ENCODE peak calls at places on chromosomes 11 and 22, in nine cellular contexts. D is AG10803, Z is HFF-Myc, G is upper lobe of right lung, Q is esophagus muscularis mucosa, U is AG09309, S is brain microvascular endothelial cell, P is A673, C is astrocyte of the cerebellum. X is an unnamed sample.
A peak's percentile ranks its signal among the peaks of the same experiment; 100 is the strongest.

GRCh38 chr22:39174498-39175120 is 22.1 kb upstream of the CBX7 start:
- DNase-seq in D (peak; percentile 84), Z (peak; percentile 84), G (peak; percentile 84), Q (no peak), U (no peak), S (peak; percentile 91), P (peak; percentile 88), C (peak; percentile 73), X (peak; percentile 26)

GRCh38 chr22:43039800-43040199 is 24.9 kb upstream of the PACSIN2 start:
- DNase-seq in D (no peak), Z (no peak), G (no peak), Q (no peak), U (no peak), S (no peak), P (no peak), C (no peak), X (no peak)

GRCh38 chr22:25682071-25682470 is 59.9 kb upstream of the MYO18B start:
- DNase-seq in D (no peak), Z (peak; percentile 15), G (no peak), Q (no peak), U (no peak), S (no peak), P (no peak), C (no peak), X (no peak)

GRCh38 chr11:117410861-117411725 is 83.4 kb downstream of the CEP164 start:
- DNase-seq in D (no peak), Z (no peak), G (peak; percentile 50), Q (no peak), U (no peak), S (no peak), P (peak; percentile 45), C (no peak), X (no peak)

GRCh38 chr11:38448284-38448683 is 1850.2 kb upstream of the RAG2 start:
- DNase-seq in D (no peak), Z (no peak), G (no peak), Q (no peak), U (no peak), S (no peak), P (peak; percentile 69), C (no peak), X (no peak)

GRCh38 chr11:94760296-94760695 is 7.9 kb upstream of the AMOTL1 start:
- DNase-seq in D (no peak), Z (no peak), G (no peak), Q (no peak), U (no peak), S (no peak), P (no peak), C (no peak), X (no peak)

GRCh38 chr11:130945945-130946344 is 29.7 kb upstream of the SNX19 start:
- DNase-seq in D (peak; percentile 76), Z (peak; percentile 74), G (no peak), Q (no peak), U (peak; percentile 49), S (peak; percentile 77), P (peak; percentile 56), C (peak; percentile 32), X (peak; percentile 28)

GRCh38 chr22:47351836-47352579 is 589.6 kb downstream of the TBC1D22A start:
- DNase-seq in D (no peak), Z (no peak), G (no peak), Q (no peak), U (no peak), S (no peak), P (no peak), C (no peak), X (no peak)

GRCh38 chr22:19984201-19984753 is 32.3 kb downstream of the ARVCF start:
- DNase-seq in D (peak; percentile 57), Z (no peak), G (no peak), Q (no peak), U (peak; percentile 8), S (peak; percentile 60), P (peak; percentile 48), C (no peak), X (no peak)

GRCh38 chr11:74634537-74634936 is 42.2 kb downstream of the POLD3 start:
- DNase-seq in D (peak; percentile 31), Z (no peak), G (no peak), Q (no peak), U (no peak), S (peak; percentile 39), P (peak; percentile 57), C (peak; percentile 37), X (no peak)

GRCh38 chr11:1866776-1867175 is 13.9 kb downstream of the LSP1 start:
- DNase-seq in D (no peak), Z (no peak), G (no peak), Q (no peak), U (no peak), S (no peak), P (no peak), C (no peak), X (no peak)

GRCh38 chr11:61904539-61905048 is 12.8 kb downstream of the RAB3IL1 start:
- DNase-seq in D (no peak), Z (no peak), G (peak; percentile 76), Q (no peak), U (no peak), S (no peak), P (no peak), C (no peak), X (no peak)

GRCh38 chr22:21972293-21972779 is 10.3 kb downstream of the TOP3B start:
- DNase-seq in D (peak; percentile 23), Z (no peak), G (no peak), Q (no peak), U (no peak), S (peak; percentile 31), P (peak; percentile 50), C (no peak), X (no peak)

GRCh38 chr11:10758959-10759358 is 7.9 kb downstream of the CTR9 start:
- DNase-seq in D (no peak), Z (no peak), G (no peak), Q (no peak), U (no peak), S (no peak), P (peak; percentile 45), C (no peak), X (no peak)
- TF ChIP-seq CTCF in D (no peak), Z (no peak), G (no peak), Q (no peak), U (peak; percentile 6), S (no peak), P (peak; percentile 47), C (peak; percentile 26), X (no peak)

DNA sequence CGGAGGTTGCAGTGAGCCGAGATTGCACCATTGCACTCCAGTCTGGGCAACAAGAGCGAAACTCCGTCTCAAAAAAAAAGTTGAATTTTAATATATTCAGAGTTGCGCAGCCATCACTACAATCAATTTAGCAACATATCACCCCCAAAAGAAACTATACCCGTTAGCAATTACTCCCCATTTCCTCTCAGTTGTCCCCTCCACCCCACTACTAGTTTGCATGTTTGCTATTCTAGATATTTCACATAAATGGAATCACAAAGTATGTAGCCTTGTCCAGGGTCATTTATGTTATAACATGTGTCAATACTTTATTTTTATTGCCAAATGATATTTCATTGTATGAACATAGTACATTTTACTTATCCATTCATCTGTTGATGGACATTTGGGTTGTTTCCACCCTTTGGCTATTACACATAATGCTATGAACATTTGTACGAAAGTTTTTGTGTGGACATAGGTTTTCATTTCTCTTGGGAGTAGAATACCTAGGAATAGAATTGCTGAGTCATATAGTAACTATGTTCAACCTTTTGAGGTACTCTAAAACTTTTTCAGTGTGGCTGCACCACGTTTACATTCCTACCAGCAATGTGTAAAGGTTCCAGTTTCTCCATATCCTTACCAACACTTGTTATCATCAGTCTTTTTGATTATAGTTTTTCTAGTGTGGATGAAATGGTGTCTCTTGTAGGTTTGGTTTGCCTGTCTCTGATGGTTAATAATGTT is 2.2 kb downstream of the ZNF143 start:
- DNase-seq in D (no peak), Z (no peak), G (no peak), Q (no peak), U (no peak), S (no peak), P (no peak), C (no peak), X (no peak)
- H3K4me3 ChIP-seq in D (no peak overlapping the region), Z (no peak overlapping the region), G (peak overlapping the region; percentile 74), Q (peak overlapping the region; percentile 94), U (no peak overlapping the region), S (no peak overlapping the region), P (no peak overlapping the region), C (no peak overlapping the region), X (no peak overlapping the region)

GRCh38 chr11:59181746-59182456 is 10.0 kb downstream of the DTX4 start:
- DNase-seq in D (no peak), Z (no peak), G (no peak), Q (no peak), U (no peak), S (no peak), P (no peak), C (no peak), X (no peak)

GRCh38 chr11:59183768-59184167 is 11.8 kb downstream of the DTX4 start:
- DNase-seq in D (no peak), Z (no peak), G (no peak), Q (no peak), U (no peak), S (no peak), P (no peak), C (peak; percentile 11), X (no peak)

GRCh38 chr11:59180907-59181306 is 9.0 kb downstream of the DTX4 start:
- DNase-seq in D (no peak), Z (no peak), G (no peak), Q (no peak), U (no peak), S (no peak), P (no peak), C (no peak), X (no peak)

GRCh38 chr11:59184876-59185275 is 12.9 kb downstream of the DTX4 start:
- DNase-seq in D (no peak), Z (no peak), G (no peak), Q (no peak), U (no peak), S (no peak), P (no peak), C (no peak), X (no peak)

GRCh38 chr11:59182457-59183151 is 10.7 kb downstream of the DTX4 start:
- DNase-seq in D (no peak), Z (no peak), G (no peak), Q (no peak), U (no peak), S (no peak), P (no peak), C (no peak), X (no peak)
- TF ChIP-seq CTCF in D (no peak), Z (no peak), G (peak; percentile 35), Q (peak; percentile 13), U (peak; percentile 13), S (peak; percentile 34), P (peak; percentile 18), C (peak; percentile 3), X (no peak)

DNA sequence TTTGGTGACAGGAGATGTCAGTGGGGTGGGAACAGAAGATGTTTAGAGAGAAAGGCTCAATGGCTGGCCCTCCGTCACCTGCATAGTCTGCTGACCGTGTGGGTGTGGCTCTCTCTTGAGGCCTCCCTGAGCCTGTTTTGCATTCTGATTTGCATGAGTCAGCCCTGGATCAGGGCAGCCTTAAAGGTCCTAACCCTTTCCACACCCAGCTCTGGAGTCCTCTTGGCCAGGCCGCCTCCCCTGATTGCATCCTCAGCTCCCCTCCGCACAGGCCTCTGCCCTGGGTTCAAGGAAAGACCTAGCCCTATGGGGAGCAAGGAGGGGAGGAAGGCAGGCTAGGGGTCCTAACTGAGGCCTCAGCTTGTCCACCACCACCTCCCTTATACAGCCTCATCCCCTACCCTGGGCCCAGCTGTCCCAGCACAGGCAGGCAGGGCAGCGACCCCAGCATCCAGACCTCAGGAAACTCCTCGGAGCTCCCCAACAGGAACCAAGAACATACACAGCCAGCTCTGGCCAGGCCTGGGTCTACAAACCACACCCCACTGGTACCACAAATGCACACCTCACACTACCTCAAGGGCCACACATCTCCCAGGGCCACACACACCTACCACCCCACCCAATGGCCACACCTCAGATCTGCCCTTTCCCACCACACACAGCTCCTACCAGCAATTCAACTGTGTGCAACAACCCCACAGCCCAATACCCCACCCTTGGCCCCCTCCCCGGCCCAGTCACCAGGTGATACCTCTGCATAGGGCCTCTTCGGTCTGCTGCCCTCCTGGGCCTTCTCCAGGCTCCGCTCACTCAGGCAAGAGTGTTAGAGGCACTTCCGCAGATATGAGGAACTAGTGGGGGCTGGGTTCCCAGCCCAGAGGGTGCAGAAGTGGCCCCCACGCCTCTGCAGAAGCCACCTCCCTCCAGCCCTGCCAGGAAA is 13.7 kb downstream of the ARAP1 start:
- DNase-seq in D (peak; percentile 52), Z (no peak), G (peak; percentile 89), Q (no peak), U (no peak), S (no peak), P (no peak), C (no peak), X (no peak)
- H3K4me3 ChIP-seq in D (no peak overlapping the region), Z (no peak overlapping the region), G (peak overlapping the region; percentile 40), Q (peak overlapping the region; percentile 20), U (no peak overlapping the region), S (no peak overlapping the region), P (no peak overlapping the region), C (no peak overlapping the region), X (no peak overlapping the region)

X was measured in AG04449.